ENCODE peak calls at places on chromosomes 5 and 9, in nine cellular contexts. P is neural progenitor cell; V is NT2/D1; J is keratinocyte; A is effector memory CD4-positive, alpha-beta T cell; H is A673; Y is uterus; D is astrocyte; B is cardiac muscle cell. S is an unnamed sample. For H3K27me3, the result is how much of the 10 kb centered on the place peaks cover.

GRCh38 chr5:132269635-132270344 is 12.3 kb downstream of the PDLIM4 start:
- DNase-seq in J (no peak), A (no peak), V (no peak), B (no peak), H (no peak), P (no peak), D (no peak), Y (no peak), S (no peak)

GRCh38 chr9:21434202-21435014 is 5.8 kb upstream of the IFNA1 start:
- DNase-seq in H (peak), P (peak), J (no peak), A (no peak), V (peak), Y (no peak), B (peak), D (peak), S (peak)

GRCh38 chr5:69484891-69485290 is 7.7 kb upstream of the OCLN start:
- DNase-seq in A (no peak), P (no peak), D (peak), Y (no peak), J (no peak), V (no peak), B (no peak), H (peak), S (no peak)

GRCh38 chr5:135341021-135341666 is 57.9 kb downstream of the MACROH2A1 start:
- DNase-seq in Y (no peak), V (no peak), H (no peak), P (no peak), A (no peak), B (no peak), J (no peak), D (no peak), S (no peak)

GRCh38 chr9:71521132-71521531 is 247.2 kb downstream of the CEMIP2 start:
- DNase-seq in Y (no peak), J (no peak), D (no peak), P (no peak), H (no peak), V (no peak), A (no peak), B (no peak), S (no peak)

GRCh38 chr5:109956884-109957283 is 267.2 kb downstream of the MAN2A1 start:
- DNase-seq in A (no peak), V (no peak), P (no peak), B (no peak), H (no peak), Y (no peak), J (no peak), D (no peak), S (no peak)

GRCh38 chr9:37417252-37417803 is 5.2 kb upstream of the GRHPR start:
- DNase-seq in A (no peak), J (no peak), Y (no peak), B (no peak), V (no peak), H (no peak), P (no peak), D (no peak), S (no peak)

GRCh38 chr9:91391426-91392217 is 29.9 kb upstream of the AUH start:
- DNase-seq in P (no peak), D (no peak), V (no peak), J (no peak), H (no peak), B (no peak), A (no peak), Y (no peak), S (no peak)

GRCh38 chr9:92728831-92729734 is 35.5 kb downstream of the BICD2 start:
- DNase-seq in J (no peak), H (no peak), Y (no peak), V (no peak), B (no peak), P (peak), D (no peak), A (no peak), S (no peak)

GRCh38 chr5:147509710-147510651 is at the start of gene DPYSL3:
- DNase-seq in P (peak), H (peak), Y (peak), D (peak), B (peak), A (no peak), J (no peak), V (no peak), S (peak)

GRCh38 chr9:89182369-89182768 is 3.8 kb upstream of the SHC3 start:
- DNase-seq in Y (no peak), V (no peak), D (no peak), A (no peak), H (no peak), P (no peak), B (no peak), J (no peak), S (no peak)

GRCh38 chr5:127683006-127683405 is 20.2 kb upstream of the CCDC192 start:
- DNase-seq in P (no peak), D (no peak), J (no peak), B (no peak), Y (no peak), A (no peak), V (no peak), H (no peak), S (no peak)

GRCh38 chr5:96893342-96893741 is 17.0 kb downstream of the ERAP2 start:
- DNase-seq in D (peak), J (no peak), A (no peak), H (peak), P (no peak), V (peak), Y (no peak), B (no peak), S (no peak)

GRCh38 chr9:85743290-85744128 is 1.8 kb upstream of the AGTPBP1 start:
- DNase-seq in Y (no peak), A (no peak), J (peak), H (peak), B (no peak), V (no peak), P (peak), D (peak), S (no peak)

GRCh38 chr9:88747768-88748167 is 212.8 kb downstream of the NXNL2 start:
- DNase-seq in H (peak), J (no peak), D (peak), B (no peak), P (no peak), Y (peak), A (no peak), V (peak), S (no peak)

GRCh38 chr5:65059681-65060598 is 291.2 kb downstream of the CWC27 start:
- DNase-seq in B (no peak), A (no peak), D (peak), V (no peak), P (no peak), H (no peak), Y (no peak), J (no peak), S (no peak)

GRCh38 chr9:89502038-89502601 is 4.2 kb upstream of the SEMA4D start:
- DNase-seq in P (no peak), V (no peak), J (no peak), A (peak), Y (no peak), D (no peak), H (no peak), B (peak), S (no peak)

GRCh38 chr5:125140220-125140619 is 393.8 kb upstream of the ZNF608 start:
- DNase-seq in J (no peak), V (no peak), A (no peak), P (no peak), Y (no peak), H (no peak), B (no peak), D (no peak), S (no peak)

GRCh38 chr9:134988706-134989105 is 71.0 kb upstream of the FCN1 start:
- DNase-seq in A (no peak), D (no peak), B (no peak), H (no peak), V (no peak), P (no peak), Y (no peak), J (no peak), S (no peak)

GRCh38 chr5:154806176-154806575 is 44.2 kb downstream of the FAXDC2 start:
- DNase-seq in Y (no peak), H (no peak), V (no peak), P (no peak), B (no peak), A (no peak), D (no peak), J (no peak), S (no peak)

GRCh38 chr5:52771343-52772039 is 16.2 kb upstream of the ITGA1 start:
- DNase-seq in J (no peak), D (no peak), A (no peak), B (no peak), V (no peak), Y (no peak), H (no peak), P (no peak), S (no peak)

GRCh38 chr5:5688925-5689310 is 266.4 kb downstream of the ICE1 start:
- DNase-seq in J (no peak), B (no peak), A (no peak), D (no peak), P (no peak), H (no peak), Y (no peak), V (no peak), S (no peak)

GRCh38 chr5:176631383-176631970 is 1.0 kb downstream of the EIF4E1B start:
- DNase-seq in H (no peak), P (no peak), J (no peak), Y (no peak), V (no peak), A (no peak), B (no peak), D (no peak), S (no peak)

GRCh38 chr5:159403906-159404641 is 73.8 kb upstream of the IL12B start:
- DNase-seq in A (no peak), H (peak), P (no peak), D (peak), V (no peak), J (no peak), B (no peak), Y (no peak), S (no peak)

GRCh38 chr9:94934816-94935328 is 208.4 kb downstream of the AOPEP start:
- DNase-seq in Y (no peak), J (no peak), V (no peak), P (no peak), H (no peak), B (no peak), D (no peak), A (no peak), S (no peak)

GRCh38 chr5:1141827-1142226 is 30.0 kb upstream of the SLC12A7 start:
- DNase-seq in Y (no peak), V (no peak), B (no peak), J (no peak), P (no peak), D (no peak), H (no peak), A (no peak), S (no peak)
- H3K27me3 ChIP-seq in Y (under half), V (under half), B (under half), J (under half), P (under half), D (under half), H (under half), A (under half), S (under half)

DNA sequence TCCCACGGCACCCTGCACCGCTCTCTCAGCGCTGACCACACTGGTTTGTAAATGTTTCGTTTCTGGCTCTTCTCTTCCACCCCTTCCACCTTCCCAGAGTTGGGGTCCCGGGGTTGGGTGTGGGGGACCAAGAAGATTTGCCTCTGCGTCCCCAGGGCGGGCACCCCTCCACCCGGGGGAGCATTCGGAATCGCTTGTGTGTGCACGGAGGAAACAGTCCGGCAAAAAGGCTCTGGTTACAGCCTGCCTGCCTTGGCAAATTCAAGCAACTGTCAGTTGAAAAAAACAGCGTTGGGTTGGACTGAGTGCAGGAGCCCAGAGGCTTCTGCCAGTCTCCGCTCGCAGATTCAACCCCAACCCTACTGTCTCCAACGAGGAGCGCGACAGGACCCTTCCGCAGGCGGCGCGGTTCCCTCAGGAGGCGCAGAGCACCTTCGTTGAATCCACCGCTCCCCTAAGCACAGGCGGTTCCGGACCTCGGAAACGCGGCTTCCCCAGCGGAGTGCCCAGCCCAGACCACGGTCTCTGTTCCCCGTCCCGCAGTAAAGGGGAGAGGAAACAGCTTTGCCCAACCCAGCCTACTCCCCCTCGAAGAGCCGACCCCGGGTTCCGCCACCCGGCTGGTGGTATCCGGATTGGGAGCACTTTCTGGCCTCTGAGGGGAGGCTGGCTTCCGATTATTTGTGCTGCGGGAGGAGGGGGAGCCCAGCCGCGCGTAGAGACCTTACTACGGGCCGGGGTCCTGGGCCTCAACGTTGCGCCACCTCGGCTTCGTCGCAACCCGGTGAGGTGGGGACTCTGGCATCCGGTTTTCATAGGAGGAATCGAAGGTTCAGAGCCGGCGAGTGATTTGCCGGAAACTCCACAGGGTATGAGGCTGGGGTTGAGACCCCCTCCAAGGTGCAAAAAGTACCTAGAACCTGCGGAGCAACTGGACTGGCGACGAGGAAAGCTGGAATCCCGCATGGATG is 9.6 kb downstream of the LHX6 start:
- DNase-seq in D (no peak), V (no peak), Y (no peak), H (no peak), P (peak), B (peak), A (no peak), J (no peak), S (no peak)
- H3K27me3 ChIP-seq in D (half or more), V (half or more), Y (under half), H (half or more), P (half or more), B (half or more), A (under half), J (half or more), S (half or more)

DNA sequence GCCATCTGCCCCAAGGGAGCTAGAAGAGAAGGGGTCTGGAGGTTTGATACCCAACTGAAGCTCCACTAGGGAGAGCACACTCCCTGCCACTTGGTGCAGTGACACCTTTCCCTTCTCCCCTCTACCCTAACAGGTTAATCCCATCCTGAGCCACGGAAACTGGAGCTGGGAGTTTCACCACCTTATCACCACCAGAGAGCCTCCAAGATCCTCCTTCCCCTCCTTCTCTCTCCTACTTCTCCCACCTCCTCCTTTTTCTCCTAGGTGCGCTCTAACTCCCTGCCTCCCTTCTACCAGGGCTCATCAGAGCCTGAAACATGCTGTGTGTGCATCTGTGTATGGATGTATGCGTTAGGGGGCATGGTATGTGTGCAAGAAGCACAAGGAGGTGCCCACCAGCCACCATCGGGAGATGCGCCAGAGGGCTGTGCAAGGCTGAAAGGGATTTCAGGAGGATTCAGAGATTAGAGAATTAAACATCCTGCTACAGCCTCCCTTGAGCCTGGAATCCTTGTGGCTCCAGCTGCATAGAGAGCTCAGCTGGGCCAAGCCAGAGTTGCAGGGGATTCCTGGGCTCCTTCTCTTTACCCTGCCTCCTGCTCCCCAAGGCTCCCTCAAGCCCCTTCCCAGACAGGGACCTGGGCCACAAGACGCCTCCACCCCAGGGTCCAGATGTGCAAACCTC is 89.8 kb downstream of the PCDH1 start:
- DNase-seq in A (no peak), H (no peak), D (no peak), Y (no peak), J (no peak), B (no peak), P (no peak), V (no peak), S (no peak)
- H3K27me3 ChIP-seq in A (under half), H (under half), D (under half), Y (under half), J (under half), B (under half), P (under half), V (under half), S (under half)

DNA sequence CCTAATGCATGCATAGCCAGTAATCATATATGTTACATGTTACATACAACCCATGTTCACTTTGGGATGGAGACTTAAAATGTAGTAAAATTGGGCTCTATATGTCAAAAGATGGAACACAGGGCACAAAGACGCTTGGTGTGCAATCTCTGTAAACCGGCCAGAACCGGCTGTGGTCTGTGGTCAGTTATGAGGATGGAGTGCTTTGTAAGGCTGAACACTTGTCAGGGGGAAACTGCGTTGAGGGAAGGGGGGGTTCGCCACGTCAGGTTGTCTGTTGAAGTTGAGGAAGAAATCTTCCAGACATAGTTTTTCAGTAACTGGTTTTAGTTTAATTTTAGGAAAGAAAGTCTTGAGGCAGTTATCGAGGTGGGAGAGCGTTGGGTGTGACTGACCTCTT is 2.7 kb upstream of the CKMT2 start:
- DNase-seq in D (no peak), B (no peak), P (no peak), A (no peak), J (no peak), Y (no peak), V (no peak), H (no peak), S (no peak)
- H3K27me3 ChIP-seq in D (under half), B (under half), P (under half), A (under half), J (under half), Y (under half), V (under half), H (under half), S (under half)